ENCODE peak calls at places on chromosome 22, in four cellular contexts. I is WTC11, H is K562, Q is HepG2. J is an unnamed sample.

GRCh38 chr22:32660292-32660691 is 141.2 kb upstream of the TIMP3 start:
- DNase-seq in I (peak), H (peak), Q (peak), J (peak)

GRCh38 chr22:38863531-38864131 is 8.4 kb downstream of the CBX6 start:
- DNase-seq in I (no peak), H (no peak), Q (no peak), J (no peak)

GRCh38 chr22:24514241-24515024 is 19.3 kb downstream of the UPB1 start:
- DNase-seq in I (no peak), H (no peak), Q (peak), J (no peak)

GRCh38 chr22:50061141-50061823 is 3.2 kb upstream of the TTLL8 start:
- DNase-seq in I (no peak), H (no peak), Q (no peak), J (no peak)

GRCh38 chr22:21621891-21622623 is 7.8 kb downstream of the YDJC start:
- DNase-seq in I (no peak), H (peak), Q (no peak), J (no peak)

GRCh38 chr22:24008381-24009226 is 2.5 kb upstream of the CABIN1 start:
- DNase-seq in I (no peak), H (no peak), Q (peak), J (no peak)

GRCh38 chr22:47307326-47307725 is 544.9 kb downstream of the TBC1D22A start:
- DNase-seq in I (no peak), H (peak), Q (no peak), J (no peak)

GRCh38 chr22:28237783-28238182 is 318.7 kb upstream of the PITPNB start:
- DNase-seq in I (no peak), H (no peak), Q (no peak), J (no peak)

GRCh38 chr22:49099496-49100124 is 728.1 kb downstream of the BRD1 start:
- DNase-seq in I (no peak), H (no peak), Q (no peak), J (no peak)

GRCh38 chr22:43260346-43260745 is 73.4 kb upstream of the TTLL12 start:
- DNase-seq in I (no peak), H (no peak), Q (no peak), J (no peak)

GRCh38 chr22:50301581-50301991 is 5.9 kb downstream of the PLXNB2 start:
- DNase-seq in I (no peak), H (no peak), Q (no peak), J (no peak)

GRCh38 chr22:19066531-19067271 is 55.5 kb downstream of the DGCR2 start:
- DNase-seq in I (no peak), H (no peak), Q (no peak), J (no peak)

GRCh38 chr22:40324468-40325305 is 21.6 kb upstream of the ADSL start:
- DNase-seq in I (no peak), H (no peak), Q (no peak), J (no peak)

GRCh38 chr22:47090591-47091240 is 328.3 kb downstream of the TBC1D22A start:
- DNase-seq in I (peak), H (peak), Q (no peak), J (no peak)

GRCh38 chr22:49203091-49203862 is 624.4 kb downstream of the BRD1 start:
- DNase-seq in I (peak), H (peak), Q (no peak), J (no peak)

GRCh38 chr22:22877523-22878210 is 9.9 kb upstream of the IGLL5 start:
- DNase-seq in I (peak), H (peak), Q (peak), J (peak)

GRCh38 chr22:39092111-39092867 is 4.8 kb upstream of the APOBEC3H start:
- DNase-seq in I (no peak), H (no peak), Q (no peak), J (no peak)

GRCh38 chr22:33803371-33803770 is 116.9 kb downstream of the LARGE1 start:
- DNase-seq in I (no peak), H (no peak), Q (no peak), J (no peak)

GRCh38 chr22:49658902-49659280 is 168.8 kb downstream of the BRD1 start:
- DNase-seq in I (peak), H (no peak), Q (no peak), J (no peak)

GRCh38 chr22:23376256-23376655 is 195.9 kb downstream of the BCR start:
- DNase-seq in I (peak), H (peak), Q (peak), J (peak)

GRCh38 chr22:28013611-28014010 is 94.6 kb upstream of the PITPNB start:
- DNase-seq in I (no peak), H (no peak), Q (no peak), J (no peak)

GRCh38 chr22:22109693-22110466 is 127.3 kb upstream of the TOP3B start:
- DNase-seq in I (no peak), H (peak), Q (no peak), J (no peak)

GRCh38 chr22:24427500-24428164 is at the start of gene ADORA2A:
- DNase-seq in I (no peak), H (no peak), Q (no peak), J (no peak)

GRCh38 chr22:27220349-27220748 is 563.0 kb downstream of the MIAT start:
- DNase-seq in I (no peak), H (no peak), Q (no peak), J (no peak)

DNA sequence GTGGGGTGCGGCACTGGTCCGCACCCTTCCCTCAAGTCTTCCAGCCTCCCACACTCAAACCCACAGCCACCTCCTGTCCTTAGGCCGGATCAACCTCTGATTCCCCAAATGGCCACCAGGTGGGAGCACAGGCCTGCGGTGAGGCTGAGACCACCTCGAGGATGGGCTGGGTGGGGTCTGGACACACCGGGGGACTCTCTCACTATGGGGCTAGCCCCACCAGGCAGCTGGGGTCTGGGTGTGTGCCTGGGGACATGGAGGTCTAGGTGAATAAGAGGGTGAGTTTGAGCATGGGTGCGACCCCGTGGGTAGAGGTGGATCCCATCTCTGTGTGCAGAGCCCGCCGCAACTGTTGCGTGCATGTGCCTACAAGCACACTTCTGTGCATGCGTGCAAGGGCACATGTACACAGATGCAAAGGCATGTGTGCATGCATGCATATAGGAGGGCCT is 32.6 kb downstream of the MYO18B start:
- DNase-seq in I (peak), H (no peak), Q (no peak), J (peak)
- TF ChIP-seq ELF4 in I (no peak), H (no peak), Q (no peak), J (no peak)

GRCh38 chr22:36461665-36462474 is 19.6 kb downstream of the TXN2 start:
- DNase-seq in I (no peak), H (no peak), Q (peak), J (no peak)

GRCh38 chr22:36463783-36464184 is 17.7 kb downstream of the TXN2 start:
- DNase-seq in I (no peak), H (no peak), Q (no peak), J (no peak)

GRCh38 chr22:36460202-36460601 is 21.2 kb downstream of the TXN2 start:
- DNase-seq in I (no peak), H (no peak), Q (no peak), J (no peak)

GRCh38 chr22:36464715-36465231 is 16.7 kb downstream of the TXN2 start:
- DNase-seq in I (no peak), H (no peak), Q (no peak), J (no peak)

DNA sequence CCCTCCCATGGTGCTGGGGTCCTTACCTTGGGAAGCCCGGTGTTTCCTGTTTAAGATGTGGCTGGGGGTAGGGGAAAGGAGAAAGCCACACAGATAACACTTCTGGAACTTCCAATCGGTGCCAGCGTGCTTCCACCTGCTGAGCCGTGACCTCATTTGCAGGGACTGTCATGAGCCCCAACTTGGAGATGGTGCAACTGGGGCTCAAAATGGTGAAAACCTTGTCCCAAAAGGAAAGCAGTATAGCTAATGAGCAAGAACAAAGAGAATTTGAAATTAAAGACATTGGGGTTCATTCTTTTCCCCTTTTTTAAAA is 19.0 kb downstream of the TXN2 start:
- DNase-seq in I (no peak), H (no peak), Q (no peak), J (no peak)
- TF ChIP-seq ELF4 in I (no peak), H (no peak), Q (no peak), J (no peak)

DNA sequence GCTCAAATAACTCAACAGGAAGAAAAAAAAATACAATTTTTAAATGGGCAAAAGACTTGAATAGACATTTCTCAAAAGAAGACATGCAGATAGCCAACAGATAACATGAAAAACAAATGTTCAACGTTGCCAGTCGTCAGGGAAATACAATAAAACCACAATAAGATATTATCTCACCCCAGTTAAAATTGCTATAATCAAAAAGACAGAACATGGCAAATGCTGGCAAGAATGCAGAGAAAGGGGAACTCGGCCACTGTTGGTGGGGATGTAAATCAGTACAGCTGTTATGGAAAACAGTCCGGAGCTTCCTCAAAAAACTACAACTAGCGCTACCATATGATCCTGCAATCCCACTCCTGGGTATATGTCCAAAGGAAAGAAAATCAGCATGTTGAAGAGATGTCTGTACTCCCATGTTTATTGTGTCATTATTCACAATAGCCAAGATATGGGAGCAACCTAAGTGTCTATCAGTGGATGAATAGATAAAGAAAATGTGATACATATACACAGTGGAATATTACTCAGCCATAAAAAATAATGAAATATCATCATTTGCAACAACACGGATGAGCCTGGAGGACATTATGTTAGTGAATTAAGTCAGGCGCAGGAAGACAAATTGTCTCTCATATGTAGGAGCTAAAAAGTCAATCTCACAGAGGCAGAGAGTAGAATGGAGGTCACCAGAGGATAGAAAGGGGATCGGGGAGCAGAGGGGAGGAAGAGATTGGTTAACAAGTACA is 12.2 kb upstream of the CYTH4 start:
- DNase-seq in I (no peak), H (no peak), Q (no peak), J (no peak)
- TF ChIP-seq ELF4 in I (no peak), H (no peak), Q (no peak), J (no peak)

DNA sequence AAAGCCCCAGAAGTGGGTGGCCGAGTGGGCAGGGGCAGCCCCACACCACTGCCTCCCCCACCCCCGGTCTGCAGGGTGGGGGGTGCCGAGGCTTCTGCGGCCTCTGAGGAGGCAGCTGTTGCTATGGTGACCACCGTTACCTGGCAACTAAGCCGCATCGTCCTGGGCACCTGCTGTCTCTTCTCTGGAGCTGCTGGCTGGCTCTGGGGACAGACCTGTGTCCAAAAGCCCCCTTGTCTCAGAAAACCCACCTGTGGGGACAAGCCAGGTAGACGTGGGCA is 79.9 kb upstream of the PRR5 start:
- DNase-seq in I (no peak), H (peak), Q (no peak), J (no peak)
- TF ChIP-seq ELF4 in I (no peak), H (no peak), Q (no peak), J (no peak)

DNA sequence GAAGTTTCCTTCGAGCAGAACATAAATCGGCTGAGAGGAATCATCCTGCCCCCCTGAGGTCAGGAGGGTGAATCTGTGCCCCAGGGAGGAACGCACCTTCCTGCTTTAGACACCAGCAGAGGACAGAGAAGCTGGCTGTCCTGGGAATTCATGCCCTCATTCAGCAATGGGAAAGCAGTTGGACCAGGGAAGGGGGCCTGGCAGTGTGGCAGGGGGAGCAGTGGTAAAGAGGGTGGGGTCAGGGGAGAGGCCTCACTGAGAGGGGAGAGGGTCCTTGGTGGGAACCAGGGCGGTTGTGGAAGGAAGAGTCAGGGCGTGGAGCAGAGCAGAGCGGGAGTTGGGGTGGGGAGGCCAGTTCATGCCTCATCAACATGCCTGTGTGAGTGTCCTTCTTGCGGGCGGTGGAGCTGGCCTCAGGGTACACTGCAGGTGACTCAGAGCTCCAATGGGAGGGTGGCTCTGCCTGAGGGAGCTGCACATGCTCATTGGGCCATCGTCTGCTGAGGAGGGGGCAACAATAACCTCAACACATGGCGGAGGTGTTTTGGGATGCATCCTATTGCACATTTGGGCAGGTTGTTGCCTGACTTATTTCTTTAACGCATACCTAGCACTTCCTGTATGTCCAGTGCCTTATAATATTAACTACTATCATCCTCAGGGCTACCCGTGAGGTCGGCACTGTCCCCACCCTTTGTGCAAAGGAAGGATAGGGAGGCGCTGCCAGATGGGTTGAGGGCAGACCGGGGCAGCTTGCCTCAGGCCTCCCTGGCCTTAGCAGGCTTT is 23.2 kb downstream of the MED15 start:
- DNase-seq in I (no peak), H (no peak), Q (no peak), J (no peak)
- TF ChIP-seq ELF4 in I (no peak), H (peak), Q (no peak), J (no peak)

DNA sequence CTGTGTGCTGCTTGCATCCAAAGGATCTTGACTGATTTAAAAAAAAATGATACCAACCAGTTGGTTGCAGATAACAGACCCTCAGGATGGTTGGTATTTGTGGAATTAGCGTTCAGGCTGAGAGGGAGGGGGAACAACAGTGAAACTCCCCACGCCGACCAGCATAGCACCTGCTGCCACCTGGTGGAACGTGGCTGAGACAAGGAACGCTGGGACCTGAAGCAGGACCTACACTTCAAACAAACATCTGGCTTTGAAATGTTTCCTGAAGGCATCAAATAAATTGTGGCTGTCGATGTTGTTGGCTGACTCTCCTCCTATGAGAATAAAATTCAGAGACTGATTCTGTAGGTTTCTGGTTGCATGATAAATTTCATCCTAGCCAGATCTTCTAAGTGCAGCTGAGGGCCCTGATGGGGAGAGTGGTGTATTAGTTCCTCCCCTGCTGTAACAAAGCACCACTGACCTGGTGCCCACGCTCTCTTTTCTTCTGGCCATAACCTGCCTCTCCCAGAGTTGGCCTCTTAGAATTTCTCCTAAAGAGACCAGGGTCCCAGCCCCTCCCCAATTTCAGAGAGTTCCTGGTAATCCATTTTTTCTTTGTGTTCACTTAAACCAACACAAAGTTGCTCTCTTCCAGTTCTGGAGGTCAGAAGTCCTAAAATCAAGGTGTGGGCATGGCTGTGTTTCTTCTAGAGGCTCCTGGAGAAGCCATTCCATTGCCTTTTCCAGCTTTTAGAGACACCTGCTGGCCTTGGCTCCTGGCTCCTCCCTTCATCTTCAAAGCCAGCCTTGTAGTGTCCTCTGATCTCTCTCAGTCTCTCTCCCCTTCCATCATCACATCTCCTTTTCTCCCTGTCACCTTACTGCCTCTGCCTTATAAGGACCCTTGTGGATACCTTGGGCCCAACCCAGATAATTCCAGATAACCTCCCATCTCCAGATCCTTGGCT is 17.3 kb downstream of the APOL2 start:
- DNase-seq in I (peak), H (peak), Q (peak), J (peak)
- TF ChIP-seq ELF4 in I (no peak), H (no peak), Q (no peak), J (no peak)

GRCh38 chr22:30596886-30597285 is 5.2 kb upstream of the PES1 start:
- DNase-seq in I (no peak), H (no peak), Q (no peak), J (no peak)
- TF ChIP-seq ELF4 in I (no peak), H (no peak), Q (no peak), J (no peak)

J was measured in HEK293T.